ENCODE peak calls at places on chromosomes 13 and 19, in eight cellular contexts. One of them, this sample, is unnamed. For H3K4me1 and H3K27me3, the result is how much of the 10 kb centered on the place peaks cover.

GRCh38 chr19:16185925-16186234 is 670 bp downstream of the FAM32A start:
- DNase-seq in thoracic aorta: no peak
- DNase-seq in IMR-90: no peak
- DNase-seq in A673: peak
- DNase-seq in left ventricle myocardium inferior: no peak
- DNase-seq in lung: no peak
- DNase-seq in CD4-positive, CD25-positive, alpha-beta regulatory T cell: peak
- DNase-seq in PC-9: peak
- DNase-seq in this sample: no peak

GRCh38 chr19:47446534-47447469 is 24.9 kb downstream of the SLC8A2 start:
- DNase-seq in left ventricle myocardium inferior: no peak
- DNase-seq in PC-9: no peak
- DNase-seq in thoracic aorta: no peak
- DNase-seq in CD4-positive, CD25-positive, alpha-beta regulatory T cell: peak
- DNase-seq in A673: peak
- DNase-seq in IMR-90: no peak
- DNase-seq in lung: peak
- DNase-seq in this sample: no peak

GRCh38 chr13:77386880-77387606 is 60.1 kb upstream of the MYCBP2 start:
- DNase-seq in A673: no peak
- DNase-seq in left ventricle myocardium inferior: no peak
- DNase-seq in CD4-positive, CD25-positive, alpha-beta regulatory T cell: no peak
- DNase-seq in PC-9: no peak
- DNase-seq in IMR-90: peak
- DNase-seq in lung: no peak
- DNase-seq in thoracic aorta: peak
- DNase-seq in this sample: no peak

GRCh38 chr13:79485014-79485441 is 4.1 kb downstream of the NDFIP2 start:
- DNase-seq in A673: no peak
- DNase-seq in thoracic aorta: no peak
- DNase-seq in PC-9: peak
- DNase-seq in lung: no peak
- DNase-seq in left ventricle myocardium inferior: no peak
- DNase-seq in IMR-90: peak
- DNase-seq in CD4-positive, CD25-positive, alpha-beta regulatory T cell: no peak
- DNase-seq in this sample: no peak

GRCh38 chr19:4556574-4557185 is 2.8 kb downstream of the SEMA6B start:
- DNase-seq in thoracic aorta: no peak
- DNase-seq in CD4-positive, CD25-positive, alpha-beta regulatory T cell: no peak
- DNase-seq in A673: peak
- DNase-seq in left ventricle myocardium inferior: no peak
- DNase-seq in IMR-90: no peak
- DNase-seq in lung: no peak
- DNase-seq in PC-9: peak
- DNase-seq in this sample: peak

GRCh38 chr19:46392252-46392801 is 21.0 kb downstream of the CCDC8 start:
- DNase-seq in PC-9: no peak
- DNase-seq in IMR-90: peak
- DNase-seq in lung: no peak
- DNase-seq in thoracic aorta: no peak
- DNase-seq in A673: peak
- DNase-seq in CD4-positive, CD25-positive, alpha-beta regulatory T cell: no peak
- DNase-seq in left ventricle myocardium inferior: no peak
- DNase-seq in this sample: no peak

GRCh38 chr19:36196249-36196648 is 18.2 kb downstream of the ZNF565 start:
- DNase-seq in IMR-90: no peak
- DNase-seq in left ventricle myocardium inferior: no peak
- DNase-seq in A673: no peak
- DNase-seq in PC-9: no peak
- DNase-seq in lung: no peak
- DNase-seq in CD4-positive, CD25-positive, alpha-beta regulatory T cell: no peak
- DNase-seq in thoracic aorta: no peak
- DNase-seq in this sample: no peak

GRCh38 chr19:47374876-47375693 is 26.0 kb downstream of the DHX34 start:
- DNase-seq in lung: no peak
- DNase-seq in A673: no peak
- DNase-seq in IMR-90: no peak
- DNase-seq in thoracic aorta: no peak
- DNase-seq in PC-9: no peak
- DNase-seq in left ventricle myocardium inferior: no peak
- DNase-seq in CD4-positive, CD25-positive, alpha-beta regulatory T cell: no peak
- DNase-seq in this sample: no peak

GRCh38 chr13:35485451-35485850 is 9.0 kb upstream of the MAB21L1 start:
- DNase-seq in PC-9: no peak
- DNase-seq in left ventricle myocardium inferior: no peak
- DNase-seq in thoracic aorta: no peak
- DNase-seq in IMR-90: no peak
- DNase-seq in A673: peak
- DNase-seq in lung: no peak
- DNase-seq in CD4-positive, CD25-positive, alpha-beta regulatory T cell: no peak
- DNase-seq in this sample: peak

GRCh38 chr13:72290962-72291681 is 424.1 kb upstream of the DACH1 start:
- DNase-seq in lung: no peak
- DNase-seq in IMR-90: no peak
- DNase-seq in thoracic aorta: no peak
- DNase-seq in A673: no peak
- DNase-seq in PC-9: peak
- DNase-seq in left ventricle myocardium inferior: no peak
- DNase-seq in CD4-positive, CD25-positive, alpha-beta regulatory T cell: no peak
- DNase-seq in this sample: peak

GRCh38 chr13:24086642-24087041 is 73.9 kb upstream of the SPATA13 start:
- DNase-seq in A673: no peak
- DNase-seq in left ventricle myocardium inferior: no peak
- DNase-seq in lung: no peak
- DNase-seq in CD4-positive, CD25-positive, alpha-beta regulatory T cell: no peak
- DNase-seq in PC-9: no peak
- DNase-seq in thoracic aorta: no peak
- DNase-seq in IMR-90: no peak
- DNase-seq in this sample: no peak

GRCh38 chr19:52307275-52307674 is 10.3 kb downstream of the ZNF480 start:
- DNase-seq in lung: no peak
- DNase-seq in thoracic aorta: no peak
- DNase-seq in PC-9: no peak
- DNase-seq in A673: peak
- DNase-seq in CD4-positive, CD25-positive, alpha-beta regulatory T cell: peak
- DNase-seq in IMR-90: peak
- DNase-seq in left ventricle myocardium inferior: no peak
- DNase-seq in this sample: peak

GRCh38 chr19:7063764-7064418 is 5.4 kb upstream of the MBD3L3 start:
- DNase-seq in PC-9: no peak
- DNase-seq in A673: no peak
- DNase-seq in left ventricle myocardium inferior: no peak
- DNase-seq in CD4-positive, CD25-positive, alpha-beta regulatory T cell: no peak
- DNase-seq in IMR-90: no peak
- DNase-seq in thoracic aorta: no peak
- DNase-seq in lung: no peak
- DNase-seq in this sample: no peak

GRCh38 chr19:3575260-3575741 is 2.6 kb downstream of the HMG20B start:
- DNase-seq in left ventricle myocardium inferior: no peak
- DNase-seq in CD4-positive, CD25-positive, alpha-beta regulatory T cell: peak
- DNase-seq in PC-9: no peak
- DNase-seq in thoracic aorta: no peak
- DNase-seq in lung: no peak
- DNase-seq in IMR-90: peak
- DNase-seq in A673: no peak
- DNase-seq in this sample: no peak

GRCh38 chr13:98393873-98394272 is 183.0 kb downstream of the STK24 start:
- DNase-seq in thoracic aorta: no peak
- DNase-seq in IMR-90: no peak
- DNase-seq in A673: no peak
- DNase-seq in CD4-positive, CD25-positive, alpha-beta regulatory T cell: no peak
- DNase-seq in PC-9: no peak
- DNase-seq in left ventricle myocardium inferior: no peak
- DNase-seq in lung: no peak
- DNase-seq in this sample: no peak

GRCh38 chr19:54095136-54095858 is 5.3 kb downstream of the OSCAR start:
- DNase-seq in PC-9: no peak
- DNase-seq in CD4-positive, CD25-positive, alpha-beta regulatory T cell: no peak
- DNase-seq in IMR-90: no peak
- DNase-seq in thoracic aorta: no peak
- DNase-seq in left ventricle myocardium inferior: no peak
- DNase-seq in A673: no peak
- DNase-seq in lung: no peak
- DNase-seq in this sample: no peak
- H3K4me1 ChIP-seq in PC-9: under half
- H3K4me1 ChIP-seq in CD4-positive, CD25-positive, alpha-beta regulatory T cell: under half
- H3K4me1 ChIP-seq in IMR-90: under half
- H3K4me1 ChIP-seq in thoracic aorta: under half
- H3K4me1 ChIP-seq in left ventricle myocardium inferior: under half
- H3K4me1 ChIP-seq in A673: under half
- H3K4me1 ChIP-seq in lung: under half
- H3K4me1 ChIP-seq in this sample: under half

GRCh38 chr13:110492299-110493160 is 69.0 kb downstream of the RAB20 start:
- DNase-seq in lung: no peak
- DNase-seq in CD4-positive, CD25-positive, alpha-beta regulatory T cell: no peak
- DNase-seq in IMR-90: no peak
- DNase-seq in PC-9: no peak
- DNase-seq in A673: no peak
- DNase-seq in left ventricle myocardium inferior: no peak
- DNase-seq in thoracic aorta: no peak
- DNase-seq in this sample: no peak

GRCh38 chr13:110493161-110493593 is 68.3 kb downstream of the RAB20 start:
- DNase-seq in left ventricle myocardium inferior: no peak
- DNase-seq in IMR-90: no peak
- DNase-seq in thoracic aorta: no peak
- DNase-seq in A673: no peak
- DNase-seq in CD4-positive, CD25-positive, alpha-beta regulatory T cell: no peak
- DNase-seq in PC-9: no peak
- DNase-seq in lung: no peak
- DNase-seq in this sample: no peak

GRCh38 chr13:110490009-110490770 is 71.3 kb downstream of the RAB20 start:
- DNase-seq in CD4-positive, CD25-positive, alpha-beta regulatory T cell: no peak
- DNase-seq in A673: no peak
- DNase-seq in IMR-90: no peak
- DNase-seq in PC-9: no peak
- DNase-seq in lung: no peak
- DNase-seq in left ventricle myocardium inferior: no peak
- DNase-seq in thoracic aorta: no peak
- DNase-seq in this sample: no peak

GRCh38 chr13:110493613-110494012 is 67.9 kb downstream of the RAB20 start:
- DNase-seq in left ventricle myocardium inferior: no peak
- DNase-seq in A673: no peak
- DNase-seq in CD4-positive, CD25-positive, alpha-beta regulatory T cell: no peak
- DNase-seq in PC-9: no peak
- DNase-seq in lung: no peak
- DNase-seq in thoracic aorta: no peak
- DNase-seq in IMR-90: no peak
- DNase-seq in this sample: no peak

GRCh38 chr13:110491869-110492268 is 69.7 kb downstream of the RAB20 start:
- DNase-seq in lung: no peak
- DNase-seq in thoracic aorta: no peak
- DNase-seq in PC-9: no peak
- DNase-seq in IMR-90: no peak
- DNase-seq in A673: no peak
- DNase-seq in CD4-positive, CD25-positive, alpha-beta regulatory T cell: no peak
- DNase-seq in left ventricle myocardium inferior: no peak
- DNase-seq in this sample: no peak
- H3K27ac ChIP-seq in lung: no peak
- H3K27ac ChIP-seq in thoracic aorta: no peak
- H3K27ac ChIP-seq in PC-9: no peak
- H3K27ac ChIP-seq in IMR-90: no peak
- H3K27ac ChIP-seq in A673: no peak
- H3K27ac ChIP-seq in CD4-positive, CD25-positive, alpha-beta regulatory T cell: no peak
- H3K27ac ChIP-seq in left ventricle myocardium inferior: no peak
- H3K27ac ChIP-seq in this sample: no peak

GRCh38 chr19:9107375-9107774 is at the start of gene OR7G2:
- DNase-seq in lung: no peak
- DNase-seq in PC-9: no peak
- DNase-seq in A673: no peak
- DNase-seq in thoracic aorta: no peak
- DNase-seq in IMR-90: no peak
- DNase-seq in CD4-positive, CD25-positive, alpha-beta regulatory T cell: no peak
- DNase-seq in left ventricle myocardium inferior: no peak
- DNase-seq in this sample: no peak

GRCh38 chr19:9115307-9115813 is at the start of gene OR7G1:
- DNase-seq in CD4-positive, CD25-positive, alpha-beta regulatory T cell: no peak
- DNase-seq in A673: no peak
- DNase-seq in PC-9: no peak
- DNase-seq in left ventricle myocardium inferior: no peak
- DNase-seq in thoracic aorta: no peak
- DNase-seq in lung: no peak
- DNase-seq in IMR-90: no peak
- DNase-seq in this sample: no peak

DNA sequence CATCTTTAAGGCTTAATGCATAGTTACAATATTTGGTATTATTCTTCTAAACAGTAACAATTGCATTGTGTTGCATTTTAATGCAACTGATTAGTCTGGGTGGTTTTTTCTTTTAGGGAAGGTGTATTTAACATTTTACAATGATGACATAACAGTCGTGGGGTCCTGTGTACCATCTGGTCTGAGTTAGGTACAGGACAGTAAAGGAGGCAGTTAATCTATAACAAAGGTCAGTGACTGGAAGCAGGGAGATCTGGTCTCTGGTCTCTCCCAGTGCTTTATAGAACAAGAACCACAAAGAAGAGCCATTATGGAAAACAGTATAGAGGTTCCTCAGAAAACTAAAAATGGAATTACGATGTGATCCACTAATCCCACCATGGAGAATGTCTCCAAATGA is 2.7 kb upstream of the OR7G2 start:
- DNase-seq in CD4-positive, CD25-positive, alpha-beta regulatory T cell: no peak
- DNase-seq in left ventricle myocardium inferior: no peak
- DNase-seq in A673: no peak
- DNase-seq in IMR-90: no peak
- DNase-seq in thoracic aorta: no peak
- DNase-seq in PC-9: no peak
- DNase-seq in lung: no peak
- DNase-seq in this sample: no peak
- H3K27me3 ChIP-seq in CD4-positive, CD25-positive, alpha-beta regulatory T cell: under half
- H3K27me3 ChIP-seq in left ventricle myocardium inferior: half or more
- H3K27me3 ChIP-seq in A673: under half
- H3K27me3 ChIP-seq in IMR-90: under half
- H3K27me3 ChIP-seq in thoracic aorta: under half
- H3K27me3 ChIP-seq in PC-9: under half
- H3K27me3 ChIP-seq in lung: under half
- H3K27me3 ChIP-seq in this sample: under half

DNA sequence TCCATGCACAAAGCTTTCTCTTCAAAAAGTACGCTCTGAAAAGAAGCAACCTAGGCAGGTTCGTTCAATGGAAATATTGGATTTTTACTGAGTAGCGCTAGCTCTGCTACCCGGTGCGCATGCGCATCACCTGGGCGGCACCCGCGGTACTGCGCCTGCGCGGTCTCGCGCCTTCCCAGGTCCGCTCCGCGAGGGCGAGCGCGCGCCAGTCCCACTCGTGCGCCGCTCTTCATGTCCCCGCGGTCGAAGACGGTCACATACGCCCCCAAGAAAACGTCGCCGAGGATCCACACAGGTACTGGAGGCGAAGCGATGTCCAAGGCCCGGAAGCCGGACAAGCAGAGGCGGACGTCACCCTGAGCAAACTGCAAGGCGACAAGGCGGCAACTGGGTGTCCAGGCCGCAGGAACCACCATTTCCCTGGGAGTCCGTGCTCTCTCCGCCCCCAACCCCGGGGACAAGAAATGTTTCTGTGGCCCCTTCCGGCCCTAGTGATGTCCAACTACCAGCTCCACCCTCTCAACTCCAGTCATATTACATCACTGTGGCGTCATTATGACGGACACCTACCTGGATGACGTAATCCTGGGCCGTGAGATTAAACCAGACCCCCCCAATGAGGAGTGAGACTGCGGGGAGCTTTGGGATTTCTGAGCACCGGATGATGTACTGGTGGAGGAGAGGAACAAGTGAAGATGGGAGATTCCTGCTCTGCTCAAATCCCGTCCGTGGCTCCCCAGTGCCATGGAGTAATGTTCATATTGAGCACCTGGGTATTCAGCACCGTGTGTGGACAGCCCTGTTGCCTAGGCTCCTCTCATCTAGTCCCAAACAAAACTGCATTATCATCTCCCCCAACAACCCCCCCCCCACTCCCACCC is 4.8 kb upstream of the KCNC3 start:
- DNase-seq in lung: peak
- DNase-seq in A673: no peak
- DNase-seq in left ventricle myocardium inferior: peak
- DNase-seq in CD4-positive, CD25-positive, alpha-beta regulatory T cell: no peak
- DNase-seq in thoracic aorta: no peak
- DNase-seq in IMR-90: no peak
- DNase-seq in PC-9: no peak
- DNase-seq in this sample: no peak
- H3K4me1 ChIP-seq in lung: under half
- H3K4me1 ChIP-seq in A673: under half
- H3K4me1 ChIP-seq in left ventricle myocardium inferior: under half
- H3K4me1 ChIP-seq in CD4-positive, CD25-positive, alpha-beta regulatory T cell: half or more
- H3K4me1 ChIP-seq in thoracic aorta: under half
- H3K4me1 ChIP-seq in IMR-90: under half
- H3K4me1 ChIP-seq in PC-9: under half
- H3K4me1 ChIP-seq in this sample: under half